ENCODE peak calls at places on chromosomes 16 and 17, in four cellular contexts. A, Z, W and N are unnamed samples.
A peak's percentile ranks its signal among the peaks of the same experiment; 100 is the strongest.

GRCh38 chr16:24670623-24671454 is 58.6 kb upstream of the TNRC6A start:
- DNase-seq in A (no peak), Z (peak; percentile 82), W (peak; percentile 23), N (peak; percentile 56)

GRCh38 chr17:70875729-70876344 is 706.5 kb downstream of the KCNJ2 start:
- DNase-seq in A (no peak), Z (no peak), W (no peak), N (no peak)

GRCh38 chr17:40538019-40538935 is 27.0 kb downstream of the CCR7 start:
- DNase-seq in A (no peak), Z (no peak), W (no peak), N (no peak)

GRCh38 chr16:57972285-57972684 is 1.4 kb upstream of the CNGB1 start:
- DNase-seq in A (no peak), Z (no peak), W (no peak), N (no peak)

GRCh38 chr17:62080647-62081046 is 15.6 kb upstream of the MED13 start:
- DNase-seq in A (no peak), Z (no peak), W (no peak), N (no peak)

GRCh38 chr16:84356591-84357116 is 11.7 kb upstream of the ATP2C2 start:
- DNase-seq in A (peak; percentile 32), Z (no peak), W (no peak), N (no peak)

GRCh38 chr16:70694088-70694487 is 8.2 kb upstream of the MTSS2 start:
- DNase-seq in A (no peak), Z (peak; percentile 85), W (no peak), N (no peak)

GRCh38 chr16:61792194-61792904 is 243.9 kb downstream of the CDH8 start:
- DNase-seq in A (no peak), Z (peak; percentile 72), W (no peak), N (no peak)

GRCh38 chr17:10628756-10629155 is 28.4 kb downstream of the MYH3 start:
- DNase-seq in A (no peak), Z (peak; percentile 28), W (no peak), N (no peak)

GRCh38 chr16:89174055-89174827 is 2.7 kb downstream of the CDH15 start:
- DNase-seq in A (no peak), Z (no peak), W (no peak), N (no peak)

GRCh38 chr16:89176147-89176690 is 4.7 kb downstream of the CDH15 start:
- DNase-seq in A (no peak), Z (no peak), W (no peak), N (no peak)

GRCh38 chr16:89174877-89175276 is 3.3 kb downstream of the CDH15 start:
- DNase-seq in A (no peak), Z (no peak), W (no peak), N (no peak)

GRCh38 chr16:89176717-89177116 is 5.2 kb downstream of the CDH15 start:
- DNase-seq in A (no peak), Z (no peak), W (no peak), N (no peak)

GRCh38 chr16:89175280-89176146 is 4.0 kb downstream of the CDH15 start:
- DNase-seq in A (no peak), Z (no peak), W (no peak), N (no peak)
- H3K4me3 ChIP-seq in A (no peak overlapping the region), Z (no peak overlapping the region), W (no peak overlapping the region), N (no peak overlapping the region)

GRCh38 chr16:1542533-1542932 is 9.1 kb downstream of the TMEM204 start:
- DNase-seq in A (no peak), Z (no peak), W (no peak), N (no peak)

GRCh38 chr16:1541293-1542165 is 8.1 kb downstream of the TMEM204 start:
- DNase-seq in A (no peak), Z (no peak), W (no peak), N (no peak)

GRCh38 chr16:1545044-1545736 is 11.7 kb downstream of the TMEM204 start:
- DNase-seq in A (no peak), Z (no peak), W (no peak), N (no peak)

GRCh38 chr16:1542166-1542500 is 8.7 kb downstream of the TMEM204 start:
- DNase-seq in A (no peak), Z (no peak), W (no peak), N (no peak)

DNA sequence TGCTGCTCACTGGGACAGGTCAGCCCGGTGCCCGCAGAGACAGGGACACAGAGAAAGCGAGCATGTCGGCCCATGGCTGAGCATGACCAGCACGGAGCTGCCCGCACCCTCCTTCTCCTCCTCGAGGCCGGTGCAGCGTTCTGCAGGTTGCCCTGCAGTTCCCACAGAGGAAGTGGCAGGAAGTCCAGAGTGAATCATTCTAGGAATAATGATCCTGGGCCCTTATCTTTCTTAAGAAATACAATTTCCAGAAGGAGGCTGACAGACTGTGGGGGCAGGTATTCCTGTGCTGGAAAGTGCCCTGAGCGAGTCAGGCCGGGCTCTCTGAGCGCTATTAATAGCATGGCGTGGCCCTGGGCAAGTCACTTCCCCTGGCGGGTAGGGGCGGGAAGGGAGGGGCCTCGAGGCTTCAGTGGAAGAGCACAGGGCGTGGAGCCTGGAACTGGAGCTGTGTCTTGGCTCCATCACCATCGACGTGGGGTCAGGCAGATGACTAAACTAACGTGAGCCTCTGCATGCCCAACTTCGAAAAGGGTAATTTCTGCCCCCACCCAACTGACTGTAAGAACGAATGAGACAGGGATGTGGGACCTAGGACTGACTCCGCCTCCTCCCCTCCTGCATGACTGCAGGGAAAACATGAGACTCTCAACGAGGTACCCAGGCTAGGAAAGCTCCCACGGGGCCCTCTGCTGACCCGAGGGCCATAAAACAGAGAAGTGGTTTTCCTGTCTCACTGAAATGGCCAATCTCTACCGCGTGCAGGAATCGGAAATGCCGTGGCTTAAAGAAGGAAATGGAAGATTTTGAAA is 9.8 kb downstream of the TMEM204 start:
- DNase-seq in A (peak; percentile 32), Z (peak; percentile 38), W (peak; percentile 46), N (peak; percentile 37)
- TF ChIP-seq CTCF in A (no peak), Z (no peak), W (no peak), N (no peak)

GRCh38 chr16:3023669-3024478 is at the start of the genes HCFC1R1 and THOC6:
- DNase-seq in A (peak; percentile 98), Z (peak; percentile 99), W (peak; percentile 96), N (peak; percentile 95)
- TF ChIP-seq POLR2A in A (peak; percentile 53), Z (peak; percentile 69), W (no peak), N (peak; percentile 62)

GRCh38 chr17:45224671-45225050 is 3.0 kb downstream of the FMNL1 start:
- DNase-seq in A (no peak), Z (no peak), W (no peak), N (no peak)
- H3K4me3 ChIP-seq in A (peak overlapping the region; percentile 7), Z (no peak overlapping the region), W (no peak overlapping the region), N (no peak overlapping the region)

DNA sequence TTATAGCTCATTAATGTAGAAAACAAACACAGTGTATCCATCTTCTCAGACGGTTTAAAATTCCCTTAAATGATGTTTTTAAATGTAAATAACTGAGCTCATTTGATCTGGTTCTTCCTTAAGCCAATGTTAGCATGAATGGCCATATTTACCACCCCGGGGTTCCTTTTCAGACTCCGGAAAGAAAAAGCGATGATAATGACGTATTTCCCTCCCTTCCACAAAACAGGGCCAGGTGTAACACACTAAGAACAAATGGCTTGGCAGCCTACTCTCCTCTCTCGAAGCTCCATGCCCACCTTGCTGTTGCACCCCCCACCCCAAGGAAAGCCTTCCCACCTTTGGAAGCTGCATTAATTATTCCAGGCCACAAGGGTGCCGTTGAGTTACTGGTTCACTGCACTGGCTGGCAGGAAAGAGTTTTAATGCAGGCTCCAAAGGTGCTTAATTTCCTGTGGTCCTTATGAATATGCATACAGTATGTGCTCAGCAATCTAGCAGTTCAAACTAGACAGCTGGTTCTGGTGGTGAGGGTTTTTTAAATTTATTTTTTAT is 378.9 kb downstream of the WWOX start:
- DNase-seq in A (no peak), Z (peak; percentile 18), W (no peak), N (no peak)
- TF ChIP-seq CTCF in A (no peak), Z (peak; percentile 33), W (no peak), N (peak; percentile 14)

GRCh38 chr16:82169861-82170845 is at the start of gene MPHOSPH6:
- DNase-seq in A (peak; percentile 94), Z (peak; percentile 91), W (peak; percentile 82), N (peak; percentile 85)
- TF ChIP-seq POLR2A in A (no peak), Z (peak; percentile 96), W (no peak), N (peak; percentile 21)

DNA sequence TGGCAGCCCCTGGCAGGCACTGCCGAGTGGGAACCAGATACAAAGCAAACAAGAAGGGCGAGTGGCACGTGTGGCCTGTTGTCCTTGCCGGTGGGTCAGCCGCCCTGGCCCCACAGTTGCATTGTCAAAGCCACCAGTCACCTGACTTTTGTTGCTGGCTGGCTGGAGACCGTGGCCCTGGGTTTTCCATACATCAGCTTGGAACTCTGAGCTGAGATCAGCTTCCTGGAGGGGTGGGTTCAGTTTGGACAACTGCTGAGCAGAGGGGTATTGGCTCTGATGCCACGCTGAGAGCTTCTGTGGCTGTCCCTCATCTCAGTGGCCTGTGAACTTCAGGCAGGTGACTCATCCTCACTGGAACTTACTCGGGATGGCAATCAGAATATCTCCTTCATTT is 69.3 kb upstream of the BRD7 start:
- DNase-seq in A (no peak), Z (no peak), W (peak; percentile 3), N (no peak)
- H3K4me3 ChIP-seq in A (no peak overlapping the region), Z (no peak overlapping the region), W (no peak overlapping the region), N (no peak overlapping the region)

DNA sequence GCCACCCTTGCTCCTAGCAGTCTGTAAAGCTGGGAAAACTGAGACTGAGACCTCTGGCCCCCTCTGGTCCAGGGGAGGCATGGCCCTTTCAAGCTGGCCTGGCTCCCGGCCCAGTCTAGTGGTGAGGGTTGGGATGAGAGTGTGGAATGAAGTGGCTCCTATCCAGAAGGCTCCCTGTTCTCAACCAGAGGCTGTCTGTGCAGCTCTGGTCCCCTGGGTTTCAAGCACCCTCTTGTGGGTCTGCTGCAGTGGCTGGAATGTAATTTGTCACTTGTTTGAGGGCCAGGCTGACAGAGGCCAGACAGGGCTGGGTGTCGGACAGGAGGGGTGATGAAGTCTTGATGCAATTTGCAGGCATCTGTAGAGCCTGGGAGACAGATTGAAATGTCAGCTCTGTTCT is 22.1 kb upstream of the PHF12 start:
- DNase-seq in A (no peak), Z (no peak), W (no peak), N (no peak)
- TF ChIP-seq CTCF in A (no peak), Z (no peak), W (no peak), N (no peak)